ENCODE peak calls at places on chromosomes 3 and 15, in five cellular contexts. S, V, H, X and E are unnamed samples.

GRCh38 chr15:71822890-71823289 is 12.5 kb downstream of the NR2E3 start:
- DNase-seq in S (no peak), H (no peak), V (no peak), X (no peak), E (no peak)

GRCh38 chr3:153103406-153103945 is 58.5 kb upstream of the RAP2B start:
- DNase-seq in V (no peak), H (no peak), X (no peak), S (no peak), E (no peak)

GRCh38 chr15:93983501-93983900 is 247.9 kb upstream of the MCTP2 start:
- DNase-seq in H (no peak), X (no peak), S (no peak), V (no peak), E (no peak)

GRCh38 chr3:56355570-56356185 is 112.6 kb downstream of the ERC2 start:
- DNase-seq in V (peak; percentile 7), S (no peak), H (no peak), X (no peak), E (no peak)

GRCh38 chr15:60478633-60479360 is at the start of gene ICE2:
- DNase-seq in X (peak; percentile 81), H (peak; percentile 76), S (peak; percentile 97), V (peak; percentile 89), E (peak; percentile 90)

GRCh38 chr3:119362940-119363725 is 69.0 kb downstream of the ARHGAP31 start:
- DNase-seq in H (no peak), S (no peak), V (no peak), X (no peak), E (no peak)

GRCh38 chr15:99238849-99239248 is 10.5 kb downstream of the TTC23 start:
- DNase-seq in H (no peak), V (no peak), S (no peak), X (no peak), E (no peak)

GRCh38 chr3:72288955-72289707 is 504.2 kb upstream of the PROK2 start:
- DNase-seq in H (no peak), X (no peak), S (peak; percentile 88), V (no peak), E (peak; percentile 84)

GRCh38 chr3:69994934-69995333 is 4.6 kb upstream of the SAMMSON start:
- DNase-seq in V (no peak), H (no peak), X (no peak), S (no peak), E (no peak)

GRCh38 chr15:31326729-31327673 is at the start of gene KLF13:
- DNase-seq in H (no peak), X (no peak), V (no peak), S (peak; percentile 55), E (peak; percentile 82)

GRCh38 chr15:82197734-82198594 is 64.6 kb downstream of the EFL1 start:
- DNase-seq in S (peak; percentile 75), X (peak; percentile 27), V (peak; percentile 56), H (peak; percentile 21), E (peak; percentile 64)

GRCh38 chr15:39266882-39267281 is 314.0 kb upstream of the THBS1 start:
- DNase-seq in H (no peak), V (no peak), S (no peak), X (no peak), E (no peak)

GRCh38 chr15:34609658-34610057 is 26.2 kb upstream of the GOLGA8B start:
- DNase-seq in V (no peak), X (peak; percentile 15), S (no peak), H (no peak), E (no peak)

GRCh38 chr3:175214210-175214609 is 355.1 kb downstream of the NAALADL2 start:
- DNase-seq in S (no peak), H (no peak), X (no peak), V (no peak), E (no peak)

GRCh38 chr15:39852237-39852636 is 67.8 kb downstream of the GPR176 start:
- DNase-seq in H (no peak), X (no peak), V (no peak), S (no peak), E (no peak)

GRCh38 chr3:191254098-191254873 is 55.2 kb downstream of the OSTN start:
- DNase-seq in V (no peak), S (no peak), X (no peak), H (no peak), E (no peak)

GRCh38 chr3:156716105-156716862 is 41.9 kb downstream of the TIPARP start:
- DNase-seq in X (no peak), S (no peak), H (no peak), V (no peak), E (no peak)

GRCh38 chr15:96322401-96323249 is 7.9 kb upstream of the NR2F2 start:
- DNase-seq in V (no peak), X (no peak), S (no peak), H (no peak), E (no peak)

GRCh38 chr3:173747427-173747826 is 349.9 kb downstream of the NLGN1 start:
- DNase-seq in H (no peak), S (no peak), V (no peak), X (no peak), E (no peak)

GRCh38 chr15:48555244-48555804 is 90.2 kb downstream of the FBN1 start:
- DNase-seq in H (no peak), V (no peak), X (no peak), S (peak; percentile 83), E (no peak)

GRCh38 chr15:80944818-80945217 is 44.8 kb downstream of the MESD start:
- DNase-seq in S (no peak), H (no peak), X (no peak), V (no peak), E (no peak)

GRCh38 chr3:71753716-71754609 is at the start of gene GPR27:
- DNase-seq in V (no peak), X (no peak), H (no peak), S (no peak), E (peak; percentile 85)

GRCh38 chr3:146130881-146131371 is 30.1 kb downstream of the PLOD2 start:
- DNase-seq in H (no peak), S (no peak), X (no peak), V (no peak), E (no peak)

GRCh38 chr3:71447803-71448202 is 135.7 kb downstream of the FOXP1 start:
- DNase-seq in H (no peak), S (no peak), V (no peak), X (no peak), E (no peak)

GRCh38 chr3:65406470-65406869 is 632.2 kb downstream of the MAGI1 start:
- DNase-seq in H (no peak), V (peak; percentile 86), X (no peak), S (no peak), E (no peak)

GRCh38 chr3:29465836-29466235 is 185.0 kb downstream of the RBMS3 start:
- DNase-seq in V (no peak), H (no peak), X (no peak), S (no peak), E (peak; percentile 49)

GRCh38 chr3:11228041-11228440 is 44.2 kb upstream of the ATG7 start:
- DNase-seq in S (no peak), X (no peak), H (no peak), V (no peak), E (no peak)

GRCh38 chr3:52979190-52979983 is 66.5 kb downstream of the SFMBT1 start:
- DNase-seq in S (no peak), V (no peak), X (no peak), H (no peak), E (no peak)

GRCh38 chr3:38129058-38129457 is 7.9 kb downstream of the ACAA1 start:
- DNase-seq in X (no peak), H (no peak), V (no peak), S (no peak), E (no peak)

GRCh38 chr3:53240989-53241972 is 14.5 kb downstream of the TKT start:
- DNase-seq in H (no peak), V (no peak), X (no peak), S (no peak), E (no peak)

GRCh38 chr3:112074616-112075497 is 11.3 kb upstream of the C3orf52 start:
- DNase-seq in S (no peak), V (peak; percentile 82), X (no peak), H (no peak), E (no peak)
- TF ChIP-seq RAD21 in S (no peak), V (no peak), X (no peak), H (no peak), E (no peak)

DNA sequence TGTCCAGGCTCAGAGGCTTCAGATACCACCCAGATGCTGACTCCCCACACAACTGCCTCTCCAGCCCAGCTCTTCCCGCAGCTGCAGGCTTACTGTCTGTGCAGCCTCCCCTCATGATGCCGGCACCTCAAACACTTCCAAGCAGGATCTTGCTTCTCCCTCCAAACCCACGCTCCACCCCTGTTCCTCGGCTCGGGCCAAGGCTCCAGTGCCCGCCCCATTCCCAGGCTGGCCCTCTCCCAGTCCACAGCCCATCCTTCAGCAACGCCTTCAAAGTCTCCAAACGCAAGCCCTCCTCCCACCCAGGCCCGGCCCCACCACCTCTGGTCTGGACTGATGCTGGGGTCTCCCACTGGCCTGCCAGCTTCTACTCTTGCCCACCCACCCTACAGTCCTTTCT is 159.3 kb upstream of the LINGO1 start:
- DNase-seq in H (no peak), X (no peak), S (no peak), V (no peak), E (no peak)
- TF ChIP-seq YY1 in H (no peak), X (no peak), S (no peak), V (no peak), E (no peak)

DNA sequence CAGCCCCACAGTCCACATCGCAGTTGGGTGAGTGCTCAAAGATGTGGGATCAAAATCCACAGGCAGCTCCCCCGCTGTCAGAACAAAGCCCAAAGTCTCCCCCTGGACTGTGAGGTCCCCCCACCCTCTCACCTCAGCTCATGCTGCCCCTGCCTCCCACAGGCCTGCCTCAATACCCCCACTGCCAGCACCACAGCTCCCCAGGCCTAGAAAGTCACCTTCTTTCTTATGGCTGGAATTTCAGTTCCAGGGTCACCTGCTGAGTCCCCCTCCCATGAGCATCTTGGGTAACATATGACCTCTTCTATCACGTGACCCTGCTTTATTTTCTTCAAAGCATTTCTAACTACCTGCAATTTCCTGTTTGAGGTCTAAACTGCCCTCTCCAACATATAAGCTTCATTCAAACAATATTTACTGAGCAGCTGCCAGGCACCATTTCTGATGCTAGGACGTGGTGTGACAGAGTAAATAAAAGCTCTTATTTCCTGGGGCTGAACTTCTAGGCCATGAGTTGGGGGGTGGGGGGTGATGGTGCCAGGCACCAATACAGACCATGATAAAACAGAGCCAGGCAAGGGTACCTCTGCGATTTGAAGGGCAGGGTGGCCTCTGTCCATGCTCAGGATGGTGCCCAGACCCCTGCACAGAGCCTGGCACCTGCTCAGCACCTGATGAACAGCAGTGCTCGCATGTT is 2.4 kb upstream of the TMEM89 start:
- DNase-seq in X (no peak), S (no peak), V (peak; percentile 93), H (no peak), E (no peak)
- TF ChIP-seq EP300 in X (no peak), S (no peak), V (peak; percentile 67), H (no peak), E (no peak)

DNA sequence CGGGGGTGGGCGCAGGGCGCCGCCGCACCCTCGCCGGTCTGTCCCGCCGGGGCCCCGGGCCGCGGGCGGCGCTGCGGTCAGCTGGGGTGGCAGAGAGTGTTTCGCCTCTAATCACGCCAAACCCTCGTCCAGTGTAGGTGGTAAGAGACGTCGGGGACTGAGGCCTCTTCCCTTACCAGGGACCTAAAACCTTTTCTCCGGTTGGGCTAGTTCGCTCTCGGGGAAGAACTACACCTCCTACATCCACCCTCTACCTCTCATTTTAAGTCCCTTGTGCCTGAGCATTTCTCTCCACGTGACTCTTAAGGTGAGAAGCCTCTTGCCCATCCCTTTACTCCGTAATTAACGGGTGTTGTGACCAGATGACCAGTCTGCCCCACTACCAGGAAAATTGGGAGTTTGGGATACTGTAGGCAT is 517 bp downstream of the TMEM42 start:
- DNase-seq in V (peak; percentile 9), X (no peak), S (no peak), H (no peak), E (no peak)
- TF ChIP-seq RAD21 in V (no peak), X (no peak), S (no peak), H (no peak), E (no peak)